ENCODE peak calls at places on chromosomes 4 and X, in five cellular contexts. One of them, this sample, is unnamed.

GRCh38 chrX:112521658-112522057 is 158.1 kb downstream of the LHFPL1 start:
- DNase-seq in endodermal cell: no peak
- DNase-seq in fibroblast of mammary gland: no peak
- DNase-seq in mesothelial cell of epicardium: no peak
- DNase-seq in endothelial cell: no peak
- DNase-seq in this sample: no peak

GRCh38 chrX:115494133-115494532 is 66.8 kb upstream of the PLS3 start:
- DNase-seq in endodermal cell: no peak
- DNase-seq in fibroblast of mammary gland: no peak
- DNase-seq in mesothelial cell of epicardium: no peak
- DNase-seq in endothelial cell: no peak
- DNase-seq in this sample: no peak

GRCh38 chr4:48588230-48588943 is 98.3 kb downstream of the ZAR1 start:
- DNase-seq in endodermal cell: no peak
- DNase-seq in fibroblast of mammary gland: peak; percentile 16
- DNase-seq in mesothelial cell of epicardium: no peak
- DNase-seq in endothelial cell: no peak
- DNase-seq in this sample: no peak

GRCh38 chr4:179467890-179468289 is 2025.7 kb upstream of the AGA start:
- DNase-seq in endodermal cell: no peak
- DNase-seq in fibroblast of mammary gland: no peak
- DNase-seq in mesothelial cell of epicardium: no peak
- DNase-seq in endothelial cell: no peak
- DNase-seq in this sample: no peak

GRCh38 chrX:34528081-34528480 is 129.0 kb downstream of the TMEM47 start:
- DNase-seq in endodermal cell: no peak
- DNase-seq in fibroblast of mammary gland: peak; percentile 1
- DNase-seq in mesothelial cell of epicardium: no peak
- DNase-seq in endothelial cell: no peak
- DNase-seq in this sample: no peak

GRCh38 chrX:41085883-41086626 is 810 bp downstream of the USP9X start:
- DNase-seq in endodermal cell: peak; percentile 86
- DNase-seq in fibroblast of mammary gland: peak; percentile 49
- DNase-seq in mesothelial cell of epicardium: peak; percentile 47
- DNase-seq in endothelial cell: peak; percentile 47
- DNase-seq in this sample: peak; percentile 67

GRCh38 chrX:68867458-68868166 is 38.8 kb downstream of the EFNB1 start:
- DNase-seq in endodermal cell: peak; percentile 72
- DNase-seq in fibroblast of mammary gland: no peak
- DNase-seq in mesothelial cell of epicardium: peak; percentile 41
- DNase-seq in endothelial cell: no peak
- DNase-seq in this sample: no peak

GRCh38 chrX:154310991-154311541 is 15.5 kb downstream of the TKTL1 start:
- DNase-seq in endodermal cell: no peak
- DNase-seq in fibroblast of mammary gland: no peak
- DNase-seq in mesothelial cell of epicardium: no peak
- DNase-seq in endothelial cell: no peak
- DNase-seq in this sample: no peak

GRCh38 chrX:152735860-152736511 is 2.4 kb downstream of the MAGEA12 start:
- DNase-seq in endodermal cell: no peak
- DNase-seq in fibroblast of mammary gland: no peak
- DNase-seq in mesothelial cell of epicardium: no peak
- DNase-seq in endothelial cell: no peak
- DNase-seq in this sample: no peak

GRCh38 chrX:130100180-130100579 is 10.1 kb downstream of the ELF4 start:
- DNase-seq in endodermal cell: no peak
- DNase-seq in fibroblast of mammary gland: peak; percentile 96
- DNase-seq in mesothelial cell of epicardium: no peak
- DNase-seq in endothelial cell: no peak
- DNase-seq in this sample: no peak

GRCh38 chr4:145436793-145437192 is 44.9 kb upstream of the SMAD1 start:
- DNase-seq in endodermal cell: no peak
- DNase-seq in fibroblast of mammary gland: no peak
- DNase-seq in mesothelial cell of epicardium: peak; percentile 71
- DNase-seq in endothelial cell: no peak
- DNase-seq in this sample: no peak

GRCh38 chrX:134460005-134460860 is at the start of gene HPRT1:
- DNase-seq in endodermal cell: peak; percentile 93
- DNase-seq in fibroblast of mammary gland: peak; percentile 65
- DNase-seq in mesothelial cell of epicardium: peak; percentile 78
- DNase-seq in endothelial cell: peak; percentile 64
- DNase-seq in this sample: peak; percentile 84

GRCh38 chrX:73577368-73577767 is 14.4 kb downstream of the CHIC1 start:
- DNase-seq in endodermal cell: no peak
- DNase-seq in fibroblast of mammary gland: peak; percentile 86
- DNase-seq in mesothelial cell of epicardium: no peak
- DNase-seq in endothelial cell: no peak
- DNase-seq in this sample: no peak

GRCh38 chrX:154444001-154444754 is at the start of gene FAM50A:
- DNase-seq in endodermal cell: peak; percentile 75
- DNase-seq in fibroblast of mammary gland: peak; percentile 43
- DNase-seq in mesothelial cell of epicardium: peak; percentile 63
- DNase-seq in endothelial cell: peak; percentile 60
- DNase-seq in this sample: peak; percentile 93

GRCh38 chr4:3204021-3204431 is 44.9 kb upstream of the MSANTD1 start:
- DNase-seq in endodermal cell: no peak
- DNase-seq in fibroblast of mammary gland: peak; percentile 42
- DNase-seq in mesothelial cell of epicardium: no peak
- DNase-seq in endothelial cell: no peak
- DNase-seq in this sample: no peak

GRCh38 chr4:72564184-72564583 is 4.8 kb downstream of the ADAMTS3 start:
- DNase-seq in endodermal cell: no peak
- DNase-seq in fibroblast of mammary gland: peak; percentile 91
- DNase-seq in mesothelial cell of epicardium: no peak
- DNase-seq in endothelial cell: no peak
- DNase-seq in this sample: no peak

GRCh38 chrX:85941275-85941674 is 106.1 kb downstream of the CHM start:
- DNase-seq in endodermal cell: no peak
- DNase-seq in fibroblast of mammary gland: no peak
- DNase-seq in mesothelial cell of epicardium: no peak
- DNase-seq in endothelial cell: no peak
- DNase-seq in this sample: no peak

GRCh38 chr4:95761441-95761840 is 78.5 kb upstream of the PDHA2 start:
- DNase-seq in endodermal cell: no peak
- DNase-seq in fibroblast of mammary gland: peak; percentile 30
- DNase-seq in mesothelial cell of epicardium: no peak
- DNase-seq in endothelial cell: no peak
- DNase-seq in this sample: no peak

GRCh38 chrX:102832661-102833060 is 104.4 kb upstream of the RAB40AL start:
- DNase-seq in endodermal cell: peak; percentile 56
- DNase-seq in fibroblast of mammary gland: peak; percentile 70
- DNase-seq in mesothelial cell of epicardium: no peak
- DNase-seq in endothelial cell: no peak
- DNase-seq in this sample: no peak

GRCh38 chrX:17374619-17375360 is at the start of gene NHS:
- DNase-seq in endodermal cell: peak; percentile 91
- DNase-seq in fibroblast of mammary gland: peak; percentile 62
- DNase-seq in mesothelial cell of epicardium: peak; percentile 76
- DNase-seq in endothelial cell: peak; percentile 64
- DNase-seq in this sample: peak; percentile 29

GRCh38 chr4:52001616-52002015 is 18.5 kb downstream of the LRRC66 start:
- DNase-seq in endodermal cell: no peak
- DNase-seq in fibroblast of mammary gland: peak; percentile 12
- DNase-seq in mesothelial cell of epicardium: no peak
- DNase-seq in endothelial cell: no peak
- DNase-seq in this sample: no peak

GRCh38 chr4:148164529-148164928 is 277.7 kb downstream of the NR3C2 start:
- DNase-seq in endodermal cell: no peak
- DNase-seq in fibroblast of mammary gland: no peak
- DNase-seq in mesothelial cell of epicardium: no peak
- DNase-seq in endothelial cell: no peak
- DNase-seq in this sample: no peak

GRCh38 chrX:130994671-130995070 is 63.5 kb upstream of the ARHGAP36 start:
- DNase-seq in endodermal cell: peak; percentile 59
- DNase-seq in fibroblast of mammary gland: peak; percentile 23
- DNase-seq in mesothelial cell of epicardium: peak; percentile 53
- DNase-seq in endothelial cell: peak; percentile 22
- DNase-seq in this sample: peak; percentile 4

GRCh38 chr4:164204434-164204833 is 549.5 kb upstream of the SMIM31 start:
- DNase-seq in endodermal cell: peak; percentile 48
- DNase-seq in fibroblast of mammary gland: peak; percentile 5
- DNase-seq in mesothelial cell of epicardium: no peak
- DNase-seq in endothelial cell: no peak
- DNase-seq in this sample: no peak

GRCh38 chr4:159292137-159292896 is 189.4 kb downstream of the RAPGEF2 start:
- DNase-seq in endodermal cell: peak; percentile 62
- DNase-seq in fibroblast of mammary gland: no peak
- DNase-seq in mesothelial cell of epicardium: no peak
- DNase-seq in endothelial cell: no peak
- DNase-seq in this sample: no peak

GRCh38 chrX:133645251-133645650 is 230.0 kb upstream of the GPC4 start:
- DNase-seq in endodermal cell: no peak
- DNase-seq in fibroblast of mammary gland: peak; percentile 60
- DNase-seq in mesothelial cell of epicardium: no peak
- DNase-seq in endothelial cell: no peak
- DNase-seq in this sample: no peak

DNA sequence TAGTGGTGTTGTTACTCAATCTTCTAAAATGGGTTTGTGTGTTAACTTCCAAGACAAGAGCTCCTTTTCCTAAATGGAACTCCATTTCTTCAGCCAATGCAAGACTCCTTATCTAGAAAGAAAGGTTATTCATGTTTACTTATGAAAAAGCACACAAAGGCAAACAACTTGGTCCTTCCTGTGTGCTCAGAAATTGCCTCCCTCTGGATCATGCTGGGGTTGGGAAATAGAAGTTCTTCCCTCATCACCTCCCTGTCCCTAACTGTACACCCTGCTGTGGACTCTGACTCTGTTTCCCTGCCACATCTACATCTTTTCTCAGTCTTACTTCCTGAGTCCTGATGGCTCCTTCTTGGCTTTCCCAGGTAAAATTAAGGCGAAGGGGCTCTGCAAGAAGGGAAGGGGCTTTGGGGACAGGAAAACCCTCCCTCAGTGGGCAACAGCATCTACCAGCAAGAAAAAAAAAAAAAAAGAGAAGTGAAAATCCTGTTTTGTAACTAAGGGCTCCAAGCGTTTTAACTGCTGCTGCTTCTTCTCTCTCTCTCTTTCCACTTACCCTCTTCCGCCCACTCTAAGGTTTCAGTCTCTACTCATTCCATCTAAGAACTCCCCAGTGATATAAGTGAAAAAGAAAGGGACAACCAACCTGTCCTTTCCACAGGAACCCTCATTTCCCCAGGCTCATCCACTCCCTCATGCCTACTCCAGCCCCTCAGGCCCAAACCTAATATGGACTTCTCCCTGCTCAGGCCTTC is 19.9 kb upstream of the TASL start:
- DNase-seq in endodermal cell: no peak
- DNase-seq in fibroblast of mammary gland: no peak
- DNase-seq in mesothelial cell of epicardium: no peak
- DNase-seq in endothelial cell: no peak
- DNase-seq in this sample: peak; percentile 51
- TF ChIP-seq CTCF in endodermal cell: no peak
- TF ChIP-seq CTCF in fibroblast of mammary gland: no peak
- TF ChIP-seq CTCF in mesothelial cell of epicardium: no peak
- TF ChIP-seq CTCF in endothelial cell: no peak
- TF ChIP-seq CTCF in this sample: no peak

GRCh38 chrX:80578518-80579105 is 158.4 kb downstream of the TENT5D start:
- DNase-seq in endodermal cell: no peak
- DNase-seq in fibroblast of mammary gland: peak; percentile 33
- DNase-seq in mesothelial cell of epicardium: no peak
- DNase-seq in endothelial cell: no peak
- DNase-seq in this sample: peak; percentile 49
- TF ChIP-seq CTCF in endodermal cell: peak; percentile 73
- TF ChIP-seq CTCF in fibroblast of mammary gland: peak; percentile 61
- TF ChIP-seq CTCF in mesothelial cell of epicardium: peak; percentile 28
- TF ChIP-seq CTCF in endothelial cell: peak; percentile 44
- TF ChIP-seq CTCF in this sample: peak; percentile 62

GRCh38 chr4:32462944-32463343 is 1742.8 kb downstream of the PCDH7 start:
- DNase-seq in endodermal cell: peak; percentile 69
- DNase-seq in fibroblast of mammary gland: peak; percentile 38
- DNase-seq in mesothelial cell of epicardium: no peak
- DNase-seq in endothelial cell: peak; percentile 34
- DNase-seq in this sample: no peak
- TF ChIP-seq CTCF in endodermal cell: peak; percentile 85
- TF ChIP-seq CTCF in fibroblast of mammary gland: peak; percentile 61
- TF ChIP-seq CTCF in mesothelial cell of epicardium: peak; percentile 37
- TF ChIP-seq CTCF in endothelial cell: peak; percentile 70
- TF ChIP-seq CTCF in this sample: peak; percentile 59

DNA sequence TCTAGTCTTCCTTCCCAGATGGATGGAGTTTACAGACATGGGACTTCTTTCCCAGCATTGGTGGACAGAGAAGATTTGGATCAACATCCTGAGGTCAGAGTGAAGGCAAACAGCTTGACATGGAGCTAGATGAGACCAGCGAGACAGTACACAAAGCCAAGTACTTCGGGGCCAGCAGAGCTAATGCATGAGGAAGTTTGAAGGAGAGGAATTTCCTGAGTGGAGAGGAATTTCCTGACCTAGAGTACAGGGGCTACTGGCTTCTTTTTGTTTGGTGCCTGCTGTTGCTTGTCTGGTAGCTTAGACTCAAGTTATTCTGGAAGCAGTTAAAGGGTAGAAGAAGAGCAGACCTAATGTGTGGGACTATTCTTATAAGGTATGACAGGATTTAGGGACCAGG is 69.1 kb upstream of the EOLA2 start:
- DNase-seq in endodermal cell: no peak
- DNase-seq in fibroblast of mammary gland: no peak
- DNase-seq in mesothelial cell of epicardium: no peak
- DNase-seq in endothelial cell: no peak
- DNase-seq in this sample: no peak
- TF ChIP-seq CTCF in endodermal cell: no peak
- TF ChIP-seq CTCF in fibroblast of mammary gland: no peak
- TF ChIP-seq CTCF in mesothelial cell of epicardium: no peak
- TF ChIP-seq CTCF in endothelial cell: no peak
- TF ChIP-seq CTCF in this sample: no peak